ENCODE peak calls at places on chromosomes 6 and 20, in six cellular contexts. One of them, this sample, is unnamed.

GRCh38 chr6:48150701-48151100 is 39.7 kb upstream of the PTCHD4 start:
- DNase-seq in Calu3: no peak
- DNase-seq in bronchial epithelial cell: no peak
- DNase-seq in GM20000: no peak
- DNase-seq in neural crest cell: no peak
- DNase-seq in NCI-H1092 treated with DMSO at 0.1 percent for 48 hours: no peak
- DNase-seq in this sample: no peak

GRCh38 chr6:33592595-33593413 is 12.7 kb upstream of the BAK1 start:
- DNase-seq in bronchial epithelial cell: no peak
- DNase-seq in neural crest cell: peak; percentile 43
- DNase-seq in Calu3: no peak
- DNase-seq in GM20000: peak; percentile 58
- DNase-seq in NCI-H1092 treated with DMSO at 0.1 percent for 48 hours: no peak
- DNase-seq in this sample: no peak

GRCh38 chr20:38186788-38187221 is 21.7 kb upstream of the TGM2 start:
- DNase-seq in NCI-H1092 treated with DMSO at 0.1 percent for 48 hours: no peak
- DNase-seq in GM20000: no peak
- DNase-seq in bronchial epithelial cell: peak; percentile 90
- DNase-seq in neural crest cell: no peak
- DNase-seq in Calu3: peak; percentile 46
- DNase-seq in this sample: peak; percentile 82

GRCh38 chr6:87074051-87074711 is 20.7 kb downstream of the CGA start:
- DNase-seq in GM20000: no peak
- DNase-seq in bronchial epithelial cell: no peak
- DNase-seq in Calu3: no peak
- DNase-seq in NCI-H1092 treated with DMSO at 0.1 percent for 48 hours: no peak
- DNase-seq in neural crest cell: no peak
- DNase-seq in this sample: no peak

GRCh38 chr6:170174124-170174770 is 116.6 kb downstream of the DLL1 start:
- DNase-seq in NCI-H1092 treated with DMSO at 0.1 percent for 48 hours: no peak
- DNase-seq in Calu3: no peak
- DNase-seq in neural crest cell: no peak
- DNase-seq in bronchial epithelial cell: no peak
- DNase-seq in GM20000: no peak
- DNase-seq in this sample: no peak

GRCh38 chr20:33211817-33212424 is 5.2 kb upstream of the BPIFA3 start:
- DNase-seq in Calu3: peak; percentile 85
- DNase-seq in neural crest cell: peak; percentile 47
- DNase-seq in GM20000: peak; percentile 56
- DNase-seq in NCI-H1092 treated with DMSO at 0.1 percent for 48 hours: peak; percentile 75
- DNase-seq in bronchial epithelial cell: peak; percentile 65
- DNase-seq in this sample: peak; percentile 24

GRCh38 chr6:14765106-14765505 is 480.8 kb upstream of the JARID2 start:
- DNase-seq in Calu3: no peak
- DNase-seq in NCI-H1092 treated with DMSO at 0.1 percent for 48 hours: no peak
- DNase-seq in bronchial epithelial cell: peak; percentile 91
- DNase-seq in GM20000: no peak
- DNase-seq in neural crest cell: no peak
- DNase-seq in this sample: no peak

GRCh38 chr6:21003780-21004541 is 469.7 kb downstream of the CDKAL1 start:
- DNase-seq in Calu3: peak; percentile 4
- DNase-seq in bronchial epithelial cell: peak; percentile 80
- DNase-seq in neural crest cell: no peak
- DNase-seq in GM20000: peak; percentile 29
- DNase-seq in NCI-H1092 treated with DMSO at 0.1 percent for 48 hours: peak; percentile 84
- DNase-seq in this sample: peak; percentile 68

GRCh38 chr20:45111285-45111684 is 3.7 kb downstream of the WFDC5 start:
- DNase-seq in Calu3: no peak
- DNase-seq in GM20000: no peak
- DNase-seq in neural crest cell: no peak
- DNase-seq in NCI-H1092 treated with DMSO at 0.1 percent for 48 hours: no peak
- DNase-seq in bronchial epithelial cell: no peak
- DNase-seq in this sample: no peak

GRCh38 chr6:37555040-37555781 is 55.5 kb upstream of the CCDC167 start:
- DNase-seq in bronchial epithelial cell: no peak
- DNase-seq in GM20000: no peak
- DNase-seq in NCI-H1092 treated with DMSO at 0.1 percent for 48 hours: no peak
- DNase-seq in neural crest cell: no peak
- DNase-seq in Calu3: no peak
- DNase-seq in this sample: no peak

This sample was measured in HS-5.